ENCODE peak calls at places on chromosomes 3 and 15, in ten cellular contexts. G is right lobe of liver, Y is endothelial cell of umbilical vein, J is body of pancreas, O is NB4, N is GM12892, I is Peyer's patch, V is ovary, Z is lower leg skin, H is A549. S is an unnamed sample.

GRCh38 chr15:98953000-98953776 is 54.4 kb downstream of the PGPEP1L start:
- DNase-seq in O (no peak), Z (peak; percentile 81), G (no peak), Y (no peak), V (no peak), H (no peak), N (no peak), J (no peak), I (no peak), S (no peak)

GRCh38 chr3:64450396-64450956 is 225.2 kb upstream of the PRICKLE2 start:
- DNase-seq in J (no peak), Z (no peak), Y (no peak), I (no peak), V (no peak), O (no peak), H (no peak), N (no peak), G (no peak), S (no peak)

GRCh38 chr15:100690786-100691160 is 88.4 kb downstream of the ASB7 start:
- DNase-seq in H (no peak), Y (no peak), G (no peak), Z (no peak), O (no peak), J (no peak), V (no peak), N (no peak), I (no peak), S (no peak)

GRCh38 chr15:63094495-63094931 is 27.1 kb upstream of the LACTB start:
- DNase-seq in H (no peak), I (no peak), N (no peak), J (no peak), Z (peak; percentile 14), Y (no peak), O (no peak), G (no peak), V (no peak), S (no peak)

GRCh38 chr15:85443593-85444328 is 63.4 kb downstream of the AKAP13 start:
- DNase-seq in Y (peak; percentile 77), Z (no peak), H (peak; percentile 49), I (no peak), O (no peak), J (peak; percentile 30), N (no peak), V (no peak), G (no peak), S (no peak)

GRCh38 chr3:72288955-72289707 is 504.2 kb upstream of the PROK2 start:
- DNase-seq in O (peak; percentile 38), Y (peak; percentile 38), J (peak; percentile 27), I (no peak), H (no peak), Z (peak; percentile 87), G (no peak), N (peak; percentile 51), V (peak; percentile 57), S (peak; percentile 52)

GRCh38 chr3:57691411-57692133 is 1.3 kb downstream of the DENND6A start:
- DNase-seq in Z (no peak), G (no peak), V (peak; percentile 51), J (no peak), I (no peak), Y (peak; percentile 50), O (peak; percentile 25), H (no peak), N (no peak), S (no peak)

GRCh38 chr3:142523921-142524566 is 54.5 kb downstream of the ATR start:
- DNase-seq in H (no peak), J (no peak), N (no peak), G (no peak), I (no peak), Y (no peak), V (no peak), O (no peak), Z (no peak), S (no peak)

GRCh38 chr15:65072027-65072426 is 4.2 kb upstream of the RASL12 start:
- DNase-seq in H (no peak), O (peak; percentile 32), I (no peak), Z (no peak), Y (no peak), V (peak; percentile 57), N (no peak), J (no peak), G (no peak), S (no peak)

GRCh38 chr3:171123913-171124312 is 97.4 kb upstream of the SLC2A2 start:
- DNase-seq in G (no peak), O (no peak), V (no peak), I (no peak), Z (no peak), Y (no peak), H (no peak), J (no peak), N (no peak), S (no peak)

GRCh38 chr15:89103481-89104171 is 15.4 kb downstream of the ABHD2 start:
- DNase-seq in G (no peak), I (no peak), O (no peak), Y (no peak), H (no peak), N (no peak), V (no peak), Z (no peak), J (no peak), S (no peak)

GRCh38 chr3:161355508-161355907 is 15.8 kb downstream of the SPTSSB start:
- DNase-seq in G (no peak), Z (no peak), O (no peak), V (no peak), Y (no peak), N (no peak), I (no peak), H (no peak), J (no peak), S (no peak)

GRCh38 chr15:39154136-39154770 is 426.6 kb upstream of the THBS1 start:
- DNase-seq in G (no peak), Z (no peak), V (no peak), O (no peak), N (no peak), Y (no peak), H (no peak), I (peak; percentile 56), J (no peak), S (no peak)

GRCh38 chr3:173510565-173510964 is 113.0 kb downstream of the NLGN1 start:
- DNase-seq in J (no peak), Z (no peak), V (no peak), Y (no peak), H (no peak), O (no peak), I (no peak), N (no peak), G (no peak), S (no peak)

GRCh38 chr3:134357914-134358811 is 16.1 kb downstream of the AMOTL2 start:
- DNase-seq in Y (peak; percentile 12), H (no peak), Z (no peak), N (no peak), G (no peak), I (peak; percentile 56), V (peak; percentile 61), O (peak; percentile 28), J (peak; percentile 20), S (peak; percentile 51)

GRCh38 chr15:43776101-43776717 is 557 bp downstream of the ELL3 start:
- DNase-seq in J (peak; percentile 47), V (peak; percentile 66), Y (no peak), G (peak; percentile 58), O (peak; percentile 87), N (peak; percentile 47), I (peak; percentile 74), H (no peak), Z (peak; percentile 91), S (peak; percentile 45)

GRCh38 chr3:172208586-172209332 is 169.4 kb downstream of the FNDC3B start:
- DNase-seq in I (no peak), V (no peak), H (no peak), G (no peak), Z (no peak), N (no peak), J (no peak), Y (no peak), O (peak; percentile 37), S (no peak)

GRCh38 chr3:22938739-22939138 is 264.4 kb upstream of the UBE2E2 start:
- DNase-seq in I (no peak), G (no peak), Z (no peak), V (no peak), J (no peak), H (no peak), N (no peak), O (no peak), Y (no peak), S (no peak)

GRCh38 chr3:97793415-97794019 is 28.3 kb upstream of the CRYBG3 start:
- DNase-seq in G (no peak), V (no peak), J (no peak), H (peak; percentile 13), N (no peak), Z (no peak), I (no peak), Y (peak; percentile 65), O (peak; percentile 63), S (no peak)

GRCh38 chr15:91852741-91853500 is 587 bp upstream of the SLCO3A1 start:
- DNase-seq in I (peak; percentile 74), Y (peak; percentile 21), G (peak; percentile 82), Z (peak; percentile 95), N (peak; percentile 65), V (peak; percentile 80), H (peak; percentile 92), O (peak; percentile 94), J (peak; percentile 57), S (peak; percentile 76)
- TF ChIP-seq POLR2A in I (no peak), Y (no peak), G (no peak), Z (no peak), N (no peak), V (no peak), H (peak; percentile 49), O (peak; percentile 56), J (peak; percentile 45), S (no peak)

GRCh38 chr15:31376511-31376910 is 49.9 kb downstream of the KLF13 start:
- DNase-seq in H (no peak), N (no peak), Z (no peak), O (no peak), V (no peak), Y (no peak), J (no peak), I (peak; percentile 82), G (no peak), S (no peak)
- TF ChIP-seq POLR2A in H (no peak), N (no peak), Z (no peak), O (no peak), V (no peak), Y (no peak), J (no peak), I (peak; percentile 31), G (no peak), S (no peak)

GRCh38 chr3:50227390-50228183 is 8.4 kb upstream of the GNAI2 start:
- DNase-seq in I (peak; percentile 95), G (peak; percentile 95), O (peak; percentile 96), V (peak; percentile 95), Y (peak; percentile 62), J (peak; percentile 93), N (peak; percentile 99), Z (peak; percentile 97), H (peak; percentile 87), S (peak; percentile 95)
- TF ChIP-seq POLR2A in I (peak; percentile 57), G (no peak), O (no peak), V (no peak), Y (peak; percentile 57), J (peak; percentile 69), N (peak; percentile 75), Z (no peak), H (no peak), S (no peak)

DNA sequence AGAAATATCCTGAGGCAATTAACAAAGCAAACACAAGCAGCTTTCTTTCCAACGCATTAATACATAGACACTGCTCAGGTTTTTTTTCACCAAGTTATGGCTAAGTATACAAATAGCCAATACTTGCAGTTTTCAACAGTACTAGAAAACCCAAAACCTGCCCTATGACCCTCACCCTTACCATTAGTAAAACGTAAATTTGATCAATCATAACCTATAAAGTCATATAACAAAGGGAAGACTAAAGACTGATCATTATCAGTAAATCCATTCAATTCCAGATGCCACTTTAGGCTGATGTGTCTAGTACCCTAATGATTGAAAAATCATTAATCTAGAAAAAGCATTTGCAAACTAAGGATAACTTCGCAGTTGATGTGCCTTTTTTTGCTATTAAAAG is 3.2 kb downstream of the SERP1 start:
- DNase-seq in I (no peak), O (no peak), G (no peak), H (no peak), Z (no peak), Y (no peak), N (no peak), J (no peak), V (no peak), S (no peak)
- TF ChIP-seq POLR2A in I (no peak), O (no peak), G (no peak), H (no peak), Z (no peak), Y (no peak), N (no peak), J (no peak), V (no peak), S (no peak)

S was measured in stomach.